ENCODE peak calls at places on chromosome 9, in five cellular contexts. I is stimulated activated CD8-positive, alpha-beta memory T cell treated with anti-CD3 and anti-CD28 coated beads, Interleukin-7, amount 100 ng/mL, for 24 hours; D is A549; F is stimulated activated naive CD4-positive, alpha-beta T cell; N is GM12865. V is an unnamed sample.

GRCh38 chr9:36603006-36603405 is 30.3 kb downstream of the MELK start:
- DNase-seq in I (no peak), D (no peak), F (no peak), N (peak; percentile 62), V (no peak)

GRCh38 chr9:75957095-75957494 is 66.6 kb downstream of the PCSK5 start:
- DNase-seq in I (no peak), D (no peak), F (no peak), N (no peak), V (no peak)

GRCh38 chr9:121634800-121635261 is 16.6 kb upstream of the DAB2IP start:
- DNase-seq in I (no peak), D (peak; percentile 46), F (no peak), N (peak; percentile 23), V (no peak)

GRCh38 chr9:125748511-125749099 is 1.4 kb downstream of the PBX3 start:
- DNase-seq in I (no peak), D (no peak), F (peak; percentile 10), N (no peak), V (no peak)

GRCh38 chr9:38423939-38424843 is at the start of gene IGFBPL1:
- DNase-seq in I (no peak), D (peak; percentile 47), F (no peak), N (peak; percentile 15), V (no peak)

GRCh38 chr9:108812388-108812787 is 43.4 kb downstream of the ACTL7B start:
- DNase-seq in I (no peak), D (no peak), F (no peak), N (no peak), V (no peak)

GRCh38 chr9:126513159-126514036 is 100.3 kb upstream of the LMX1B start:
- DNase-seq in I (no peak), D (no peak), F (no peak), N (no peak), V (no peak)

GRCh38 chr9:85115473-85115872 is 445.9 kb downstream of the NTRK2 start:
- DNase-seq in I (no peak), D (no peak), F (no peak), N (no peak), V (no peak)

GRCh38 chr9:130187523-130187846 is 15.3 kb downstream of the NCS1 start:
- DNase-seq in I (no peak), D (no peak), F (no peak), N (no peak), V (no peak)

GRCh38 chr9:17082343-17082742 is 52.5 kb upstream of the CNTLN start:
- DNase-seq in I (no peak), D (peak; percentile 29), F (no peak), N (no peak), V (no peak)

GRCh38 chr9:37255187-37255586 is 134.8 kb downstream of the ZCCHC7 start:
- DNase-seq in I (no peak), D (no peak), F (no peak), N (no peak), V (no peak)

GRCh38 chr9:107390319-107390718 is 99.2 kb downstream of the KLF4 start:
- DNase-seq in I (no peak), D (no peak), F (no peak), N (no peak), V (no peak)

GRCh38 chr9:97848237-97848581 is 4.8 kb upstream of the FOXE1 start:
- DNase-seq in I (no peak), D (no peak), F (no peak), N (no peak), V (no peak)

GRCh38 chr9:129414377-129415021 is 206.4 kb downstream of the C9orf50 start:
- DNase-seq in I (no peak), D (peak; percentile 50), F (peak; percentile 69), N (no peak), V (peak; percentile 31)

GRCh38 chr9:107540167-107540566 is 50.6 kb upstream of the KLF4 start:
- DNase-seq in I (no peak), D (no peak), F (no peak), N (no peak), V (no peak)

GRCh38 chr9:3125602-3126392 is 281.9 kb upstream of the PUM3 start:
- DNase-seq in I (no peak), D (no peak), F (no peak), N (no peak), V (no peak)

GRCh38 chr9:72089461-72090130 is 29.2 kb upstream of the C9orf57 start:
- DNase-seq in I (no peak), D (no peak), F (no peak), N (no peak), V (no peak)

GRCh38 chr9:37920471-37921167 is 16.7 kb upstream of the SLC25A51 start:
- DNase-seq in I (no peak), D (peak; percentile 28), F (no peak), N (peak; percentile 44), V (no peak)

GRCh38 chr9:83062653-83063527 is at the start of gene RASEF:
- DNase-seq in I (no peak), D (peak; percentile 80), F (no peak), N (no peak), V (no peak)

GRCh38 chr9:105023788-105024187 is 95.8 kb upstream of the ABCA1 start:
- DNase-seq in I (no peak), D (no peak), F (no peak), N (no peak), V (no peak)

GRCh38 chr9:132350861-132351315 is 3.9 kb downstream of the SETX start:
- DNase-seq in I (no peak), D (no peak), F (no peak), N (peak; percentile 79), V (no peak)

GRCh38 chr9:129145841-129146292 is 32.2 kb downstream of the IER5L start:
- DNase-seq in I (no peak), D (no peak), F (no peak), N (no peak), V (no peak)